ENCODE peak calls at places on chromosomes 6 and 20, in six cellular contexts. D is IMR-90, V is neuronal stem cell, E is trophoblast cell, M is H1, F is mesenchymal stem cell. R is an unnamed sample.

GRCh38 chr20:50690979-50691584 is at the start of gene RIPOR3:
- DNase-seq in D (no peak), V (peak; percentile 17), E (no peak), M (no peak), F (peak; percentile 71), R (peak; percentile 63)

GRCh38 chr6:135887069-135887468 is 35.6 kb downstream of the PDE7B start:
- DNase-seq in D (no peak), V (no peak), E (no peak), M (no peak), F (no peak), R (no peak)

GRCh38 chr20:9374068-9374467 is 140.3 kb upstream of the LAMP5 start:
- DNase-seq in D (peak; percentile 66), V (no peak), E (no peak), M (no peak), F (no peak), R (no peak)

GRCh38 chr20:21365771-21366170 is 31.6 kb downstream of the NKX2-4 start:
- DNase-seq in D (no peak), V (no peak), E (no peak), M (no peak), F (no peak), R (no peak)

GRCh38 chr20:37386505-37387201 is 40.7 kb downstream of the SRC start:
- DNase-seq in D (no peak), V (no peak), E (no peak), M (no peak), F (no peak), R (peak; percentile 22)

GRCh38 chr6:56816393-56816792 is 138.5 kb upstream of the BEND6 start:
- DNase-seq in D (no peak), V (no peak), E (no peak), M (no peak), F (no peak), R (no peak)

GRCh38 chr20:4470375-4470774 is 251.3 kb upstream of the PRND start:
- DNase-seq in D (peak; percentile 87), V (no peak), E (no peak), M (no peak), F (peak; percentile 39), R (no peak)

GRCh38 chr6:150560884-150561219 is 38.8 kb upstream of the PLEKHG1 start:
- DNase-seq in D (no peak), V (no peak), E (no peak), M (no peak), F (no peak), R (no peak)

GRCh38 chr20:37406010-37406998 is 60.4 kb downstream of the SRC start:
- DNase-seq in D (peak; percentile 28), V (no peak), E (peak; percentile 46), M (no peak), F (peak; percentile 21), R (no peak)

DNA sequence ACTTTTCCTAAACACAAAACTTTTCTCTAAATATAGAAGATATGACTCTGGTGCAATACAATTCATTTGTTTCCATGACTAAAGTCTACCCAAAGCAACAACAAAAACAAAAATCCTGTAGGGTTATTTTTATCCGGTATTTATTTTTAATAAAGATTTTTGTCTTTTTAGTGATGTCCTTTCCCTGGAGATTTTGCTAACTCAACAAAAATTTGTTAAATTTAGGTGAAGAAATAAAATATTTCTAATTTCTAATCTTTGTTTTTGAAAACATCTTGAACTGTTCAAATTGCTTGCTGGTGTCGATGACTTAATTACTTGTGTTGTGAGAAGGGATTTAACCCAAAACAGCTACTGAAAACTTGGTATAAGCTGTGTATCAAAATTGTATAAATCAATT is 741.8 kb downstream of the HDGFL1 start:
- DNase-seq in D (no peak), V (no peak), E (no peak), M (no peak), F (no peak), R (no peak)
- H3K14ac ChIP-seq in D (no peak overlapping the region), V (no peak overlapping the region), E (no peak overlapping the region), M (no peak overlapping the region), F (no peak overlapping the region), R (no peak overlapping the region)

GRCh38 chr6:25384967-25385366 is 105.8 kb downstream of the CARMIL1 start:
- DNase-seq in D (peak; percentile 4), V (no peak), E (no peak), M (no peak), F (no peak), R (no peak)
- H2AFZ ChIP-seq in D (no peak overlapping the region), V (no peak overlapping the region), E (no peak overlapping the region), M (no peak overlapping the region), F (no peak overlapping the region), R (no peak overlapping the region)

GRCh38 chr20:60516442-60516841 is 558.2 kb downstream of the CDH26 start:
- DNase-seq in D (no peak), V (no peak), E (no peak), M (no peak), F (no peak), R (no peak)
- H2AK5ac ChIP-seq in D (no peak overlapping the region), V (no peak overlapping the region), E (no peak overlapping the region), M (no peak overlapping the region), F (no peak overlapping the region), R (no peak overlapping the region)

GRCh38 chr20:23138226-23138625 is 52.1 kb upstream of the CD93 start:
- DNase-seq in D (no peak), V (no peak), E (no peak), M (no peak), F (no peak), R (no peak)

GRCh38 chr20:23139524-23139923 is 53.4 kb upstream of the CD93 start:
- DNase-seq in D (no peak), V (no peak), E (no peak), M (no peak), F (no peak), R (no peak)

GRCh38 chr20:23136893-23137745 is 51.0 kb upstream of the CD93 start:
- DNase-seq in D (no peak), V (no peak), E (peak; percentile 90), M (no peak), F (no peak), R (no peak)

GRCh38 chr20:23141016-23141415 is 54.9 kb upstream of the CD93 start:
- DNase-seq in D (no peak), V (no peak), E (no peak), M (no peak), F (no peak), R (no peak)

DNA sequence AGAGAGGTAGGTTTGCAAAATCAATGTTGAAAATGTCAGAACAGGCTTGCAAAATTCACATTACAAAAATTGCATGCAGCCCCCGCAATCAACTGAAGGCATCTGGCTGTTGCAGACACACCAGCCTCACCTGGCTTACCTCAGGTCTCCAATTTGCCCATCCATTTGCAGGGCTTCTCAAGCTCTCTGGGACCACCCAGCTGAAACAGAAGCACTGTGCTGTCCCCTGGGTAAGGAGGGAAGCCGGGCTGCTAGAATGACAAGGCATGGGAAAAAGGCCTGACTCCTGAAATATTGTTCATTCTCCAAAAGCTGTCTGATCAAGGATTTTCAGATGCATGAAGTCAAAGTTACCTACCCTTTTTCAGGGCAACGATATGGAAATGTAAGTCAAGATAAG is 52.6 kb upstream of the CD93 start:
- DNase-seq in D (no peak), V (no peak), E (no peak), M (no peak), F (no peak), R (no peak)
- H3K14ac ChIP-seq in D (no peak overlapping the region), V (no peak overlapping the region), E (no peak overlapping the region), M (no peak overlapping the region), F (no peak overlapping the region), R (no peak overlapping the region)

DNA sequence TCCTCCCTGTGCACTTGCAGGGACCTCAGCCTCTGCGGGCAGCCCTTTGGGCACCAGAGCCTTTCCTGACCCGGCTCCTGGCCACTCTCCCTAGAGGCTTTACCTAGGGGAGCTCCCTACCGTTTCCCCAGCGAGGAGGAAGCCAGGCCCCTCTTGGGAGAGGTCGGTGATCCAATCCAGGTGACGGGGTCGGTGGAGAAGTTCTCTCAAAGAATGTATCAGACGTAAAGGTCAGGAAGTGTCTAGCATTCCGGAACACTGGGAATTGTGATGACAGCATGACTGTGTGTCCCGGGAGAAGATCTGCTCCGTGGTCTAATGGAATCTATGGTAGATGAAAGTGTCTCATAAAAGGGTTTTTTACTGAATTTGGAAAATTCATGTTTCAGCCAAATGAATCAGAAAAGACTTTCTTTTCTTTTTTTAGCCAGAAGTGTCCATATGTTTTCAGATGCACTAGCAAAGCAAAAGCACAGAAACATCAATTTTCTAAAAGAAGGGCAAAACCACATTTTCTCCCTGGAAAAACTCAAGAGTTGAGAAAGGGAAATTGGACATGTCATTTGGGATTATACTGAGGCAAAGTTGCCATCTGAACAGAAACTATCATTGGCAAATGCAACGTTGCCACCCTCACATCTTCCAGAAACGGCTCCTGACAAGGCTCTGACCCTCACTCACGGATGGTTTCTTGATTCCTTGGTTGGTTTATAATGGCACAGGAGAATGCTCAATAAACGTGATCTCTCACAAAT is 289.3 kb downstream of the THBS2 start:
- DNase-seq in D (no peak), V (no peak), E (peak; percentile 81), M (no peak), F (no peak), R (no peak)
- H2AFZ ChIP-seq in D (no peak overlapping the region), V (no peak overlapping the region), E (no peak overlapping the region), M (peak overlapping the region; percentile 34), F (no peak overlapping the region), R (no peak overlapping the region)

GRCh38 chr20:653590-654426 is 808 bp upstream of the SRXN1 start:
- DNase-seq in D (no peak), V (no peak), E (no peak), M (no peak), F (no peak), R (no peak)
- H2AK5ac ChIP-seq in D (peak overlapping the region; percentile 92), V (peak overlapping the region; percentile 44), E (no peak overlapping the region), M (peak overlapping the region; percentile 47), F (peak overlapping the region; percentile 68), R (no peak overlapping the region)

DNA sequence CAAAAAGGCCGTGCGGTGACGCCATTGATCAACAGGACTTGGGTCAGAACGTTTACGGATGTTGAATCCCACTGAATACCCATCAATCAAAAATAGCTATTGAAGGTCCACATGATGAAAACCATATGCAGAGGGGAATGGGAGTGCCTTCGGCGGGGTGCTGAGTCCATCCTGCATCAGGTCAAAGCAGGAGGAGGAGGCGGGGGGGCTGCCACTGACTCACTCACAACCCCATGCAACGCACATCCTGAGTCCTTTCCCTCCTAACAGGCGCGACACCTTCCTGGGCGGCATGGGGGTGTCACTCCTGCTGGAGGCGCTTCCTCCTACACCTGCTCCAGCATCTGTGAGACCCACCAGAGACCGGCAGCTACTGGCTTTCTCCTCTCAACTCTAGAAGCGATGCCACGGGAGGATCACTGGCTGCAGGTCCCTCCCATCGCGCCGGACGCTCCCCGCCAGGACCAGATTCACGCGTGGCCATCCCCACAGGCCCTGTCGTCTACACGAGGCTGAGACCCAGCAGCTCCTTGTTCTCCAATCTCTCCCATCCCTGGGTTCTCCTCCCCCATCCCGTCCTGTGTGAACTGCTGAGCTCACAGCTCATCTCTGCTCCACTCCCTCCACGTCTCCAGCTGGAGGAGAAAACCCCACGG is 170.6 kb upstream of the THBS2 start:
- DNase-seq in D (no peak), V (no peak), E (no peak), M (no peak), F (no peak), R (no peak)
- H3K14ac ChIP-seq in D (no peak overlapping the region), V (no peak overlapping the region), E (no peak overlapping the region), M (no peak overlapping the region), F (no peak overlapping the region), R (no peak overlapping the region)

DNA sequence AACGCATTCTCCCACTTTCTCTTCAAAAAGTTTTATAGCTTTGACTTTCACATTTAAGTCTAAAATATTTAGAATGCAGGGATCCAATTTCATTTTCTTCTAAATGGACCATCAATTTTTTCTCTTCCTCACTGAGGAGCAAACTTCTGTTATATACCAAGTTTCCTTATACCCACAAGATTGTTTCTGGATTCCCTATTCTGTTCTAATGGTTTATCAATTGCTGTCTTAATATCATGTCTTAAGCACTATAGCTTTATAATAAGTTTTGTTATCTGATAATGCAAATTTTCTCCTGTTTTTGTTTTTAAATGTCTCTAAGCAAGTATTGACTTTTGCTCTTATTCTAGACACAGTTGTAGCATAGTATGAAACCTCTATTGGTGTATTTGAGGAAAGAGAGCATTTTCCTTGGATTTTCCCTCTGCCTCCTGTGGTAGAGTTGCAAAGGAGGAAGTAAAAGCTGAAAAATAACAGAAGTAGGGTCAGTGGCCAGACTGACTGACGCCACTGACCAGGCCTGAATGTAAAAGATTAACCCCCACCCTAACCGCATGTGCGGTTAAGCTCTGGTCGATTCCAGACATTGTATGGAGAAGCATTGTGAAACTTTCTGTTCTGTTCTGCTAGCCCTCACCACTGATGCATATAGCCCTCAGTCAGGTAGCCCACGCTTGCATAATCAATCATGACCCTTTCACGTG is 40.3 kb downstream of the GPX5 start:
- DNase-seq in D (no peak), V (no peak), E (no peak), M (no peak), F (no peak), R (no peak)
- H2AFZ ChIP-seq in D (no peak overlapping the region), V (no peak overlapping the region), E (no peak overlapping the region), M (peak overlapping the region; percentile 43), F (no peak overlapping the region), R (no peak overlapping the region)